ENCODE peak calls at places on chromosomes 3 and 15, in six cellular contexts. F is H1, O is lung, V is H9, B is heart right ventricle, J is psoas muscle. N is an unnamed sample.

GRCh38 chr15:64044315-64045105 is 1.8 kb downstream of the DAPK2 start:
- DNase-seq in F (no peak), O (no peak), V (no peak), B (no peak), J (no peak), N (no peak)

GRCh38 chr3:19947549-19948071 is 713 bp downstream of the RAB5A start:
- DNase-seq in F (peak; percentile 75), O (peak; percentile 56), V (peak; percentile 58), B (no peak), J (no peak), N (peak; percentile 62)

GRCh38 chr3:46228259-46229222 is 13.7 kb upstream of the CCR3 start:
- DNase-seq in F (no peak), O (no peak), V (no peak), B (no peak), J (no peak), N (no peak)

GRCh38 chr15:55999635-56000034 is 6.2 kb upstream of the NEDD4 start:
- DNase-seq in F (no peak), O (no peak), V (no peak), B (no peak), J (no peak), N (no peak)

GRCh38 chr3:52523386-52524257 is 10.0 kb downstream of the NT5DC2 start:
- DNase-seq in F (no peak), O (no peak), V (no peak), B (peak; percentile 16), J (peak; percentile 10), N (no peak)

GRCh38 chr3:153285194-153285641 is 123.2 kb downstream of the RAP2B start:
- DNase-seq in F (no peak), O (no peak), V (no peak), B (no peak), J (no peak), N (no peak)

GRCh38 chr3:32340039-32340438 is 51.6 kb upstream of the CMTM7 start:
- DNase-seq in F (no peak), O (no peak), V (no peak), B (no peak), J (no peak), N (peak; percentile 58)

GRCh38 chr3:74847093-74847492 is 232.6 kb upstream of the CNTN3 start:
- DNase-seq in F (no peak), O (no peak), V (no peak), B (no peak), J (no peak), N (no peak)

GRCh38 chr15:45549831-45550230 is 27.3 kb upstream of the SLC30A4 start:
- DNase-seq in F (no peak), O (no peak), V (no peak), B (no peak), J (no peak), N (no peak)

GRCh38 chr3:40593351-40593750 is 68.6 kb downstream of the ZNF621 start:
- DNase-seq in F (no peak), O (no peak), V (no peak), B (no peak), J (no peak), N (no peak)

GRCh38 chr3:174547801-174548200 is 311.3 kb upstream of the NAALADL2 start:
- DNase-seq in F (no peak), O (no peak), V (no peak), B (no peak), J (no peak), N (no peak)

GRCh38 chr3:185696039-185696438 is 109.9 kb downstream of the SENP2 start:
- DNase-seq in F (no peak), O (no peak), V (no peak), B (no peak), J (no peak), N (no peak)

GRCh38 chr3:180855364-180855763 is 57.1 kb upstream of the FXR1 start:
- DNase-seq in F (peak; percentile 67), O (no peak), V (peak; percentile 81), B (no peak), J (no peak), N (no peak)

GRCh38 chr3:23094890-23095462 is 108.2 kb upstream of the UBE2E2 start:
- DNase-seq in F (no peak), O (no peak), V (no peak), B (no peak), J (no peak), N (no peak)

GRCh38 chr3:159234306-159234705 is 432.5 kb downstream of the MFSD1 start:
- DNase-seq in F (no peak), O (no peak), V (no peak), B (no peak), J (no peak), N (no peak)

GRCh38 chr3:62755285-62755684 is 119.9 kb downstream of the CADPS start:
- DNase-seq in F (no peak), O (no peak), V (no peak), B (no peak), J (no peak), N (no peak)

GRCh38 chr3:143578810-143579425 is 269.4 kb downstream of the SLC9A9 start:
- DNase-seq in F (no peak), O (no peak), V (no peak), B (no peak), J (no peak), N (no peak)

GRCh38 chr15:85523530-85523929 is 143.1 kb downstream of the AKAP13 start:
- DNase-seq in F (no peak), O (no peak), V (no peak), B (no peak), J (no peak), N (no peak)

GRCh38 chr3:51401639-51402166 is 10.6 kb downstream of the RBM15B start:
- DNase-seq in F (no peak), O (no peak), V (no peak), B (no peak), J (no peak), N (no peak)

GRCh38 chr3:123876858-123877257 is 7.3 kb downstream of the MYLK start:
- DNase-seq in F (no peak), O (no peak), V (no peak), B (no peak), J (no peak), N (no peak)
- TF ChIP-seq CTCF in F (no peak), O (no peak), V (peak; percentile 68), B (no peak), J (no peak), N (no peak)

GRCh38 chr15:81018197-81018596 is 17.5 kb downstream of the TLNRD1 start:
- DNase-seq in F (no peak), O (no peak), V (no peak), B (no peak), J (no peak), N (no peak)

GRCh38 chr15:81016253-81017068 is 15.7 kb downstream of the TLNRD1 start:
- DNase-seq in F (no peak), O (no peak), V (no peak), B (no peak), J (no peak), N (no peak)

GRCh38 chr15:81014446-81015093 is 13.8 kb downstream of the TLNRD1 start:
- DNase-seq in F (no peak), O (no peak), V (no peak), B (no peak), J (no peak), N (no peak)

GRCh38 chr15:81013396-81013929 is 12.7 kb downstream of the TLNRD1 start:
- DNase-seq in F (no peak), O (no peak), V (no peak), B (no peak), J (no peak), N (no peak)

DNA sequence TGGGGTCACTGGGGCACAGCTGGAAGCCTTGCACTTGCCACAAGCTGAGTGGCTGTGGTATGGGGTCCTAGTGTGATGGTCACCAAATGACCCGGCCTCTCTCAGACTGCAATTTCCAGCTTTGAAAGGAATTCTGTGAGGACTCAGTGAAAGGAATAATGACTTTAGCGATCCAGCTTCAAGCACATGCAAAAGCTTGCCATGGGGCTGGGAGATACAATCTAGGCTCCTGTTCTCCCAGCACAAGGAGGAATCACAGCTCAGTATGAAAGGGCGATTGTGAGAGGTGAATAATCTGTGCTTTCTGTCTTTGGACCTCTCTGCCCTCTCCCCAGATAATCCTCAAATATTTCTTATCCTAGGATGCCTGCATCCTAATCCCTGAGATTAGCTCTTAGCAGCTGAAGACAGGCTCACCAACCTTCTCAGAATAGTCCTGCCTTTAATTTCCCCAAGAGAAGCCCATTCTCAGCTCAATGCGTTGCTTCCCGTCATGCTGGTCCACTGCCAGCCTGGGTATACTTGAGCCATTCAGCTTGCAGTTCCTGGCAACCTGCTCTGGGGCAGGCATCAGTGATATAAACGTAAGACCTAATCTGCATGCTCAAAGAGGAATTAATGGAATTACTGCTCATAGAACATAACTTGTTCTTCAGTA is 15.0 kb downstream of the TLNRD1 start:
- DNase-seq in F (no peak), O (no peak), V (no peak), B (no peak), J (peak; percentile 34), N (no peak)
- H3K27ac ChIP-seq in F (no peak overlapping the region), O (no peak overlapping the region), V (no peak overlapping the region), B (peak overlapping the region; percentile 2), J (no peak overlapping the region), N (no peak overlapping the region)

DNA sequence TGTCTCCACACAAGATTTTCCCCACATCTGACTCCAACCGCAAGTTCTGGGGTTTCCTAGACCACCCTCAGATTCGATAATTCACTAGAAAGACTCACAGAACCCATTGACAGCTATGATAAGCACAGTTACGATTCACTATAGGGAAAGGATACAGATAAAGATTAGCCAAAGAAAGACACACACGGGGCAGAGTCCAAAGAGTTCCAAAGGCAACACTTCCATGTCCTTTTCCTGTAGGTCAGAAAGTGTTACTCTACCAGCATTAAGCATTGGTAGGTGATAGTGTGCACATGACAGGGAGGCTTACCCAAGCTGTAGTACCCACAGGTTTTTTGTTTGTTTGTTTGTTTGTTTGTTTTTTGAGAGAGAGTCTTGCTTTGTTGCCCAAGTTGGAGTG is 48.1 kb downstream of the PHLDB2 start:
- DNase-seq in F (no peak), O (no peak), V (no peak), B (no peak), J (no peak), N (no peak)
- H3K4me1 ChIP-seq in F (no peaks in the 10 kb centered on the region), O (peaks cover 35% of the 10 kb centered on the region), V (peaks cover 2% of the 10 kb centered on the region), B (peaks cover 59% of the 10 kb centered on the region), J (no peaks in the 10 kb centered on the region), N (no peaks in the 10 kb centered on the region)

DNA sequence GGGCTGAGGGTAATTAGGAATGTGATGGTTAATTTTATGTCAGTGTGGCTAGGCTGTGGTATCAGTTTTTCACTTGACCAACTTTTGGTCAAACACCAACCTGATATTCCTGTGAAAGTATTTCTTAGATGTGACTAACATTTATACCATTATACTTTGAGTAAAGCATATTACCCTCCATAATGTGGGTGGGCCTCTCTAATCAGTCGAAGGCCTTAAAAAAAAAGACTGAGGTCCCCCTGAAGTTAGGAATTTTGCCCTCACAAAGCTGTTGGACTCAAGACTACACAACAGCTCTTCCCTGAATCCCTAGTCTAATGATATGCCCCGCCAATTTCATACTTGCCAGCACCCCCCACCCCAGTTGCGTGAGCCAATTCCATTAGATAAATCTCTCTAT is 12.5 kb downstream of the SLMAP start:
- DNase-seq in F (no peak), O (no peak), V (no peak), B (no peak), J (no peak), N (no peak)
- TF ChIP-seq CTCF in F (no peak), O (no peak), V (no peak), B (no peak), J (no peak), N (no peak)